ENCODE peak calls at places on chromosome 21, in six cellular contexts. Y is AG08396; Z is activated naive CD4-positive, alpha-beta T cell treated with anti-CD3 and anti-CD28 coated beads, Interleukin-2, amount 10 ng/mL, durations not matched to agents 7 days and 5 days; S is M059J; A is heart right ventricle; T is PC-3. Q is an unnamed sample.

GRCh38 chr21:45590246-45590725 is 48.0 kb upstream of the SLC19A1 start:
- DNase-seq in T (peak), A (peak), Z (peak), S (no peak), Y (peak), Q (no peak)

GRCh38 chr21:26945916-26946315 is 21.0 kb downstream of the ADAMTS5 start:
- DNase-seq in S (peak), Y (no peak), Z (no peak), A (peak), T (no peak), Q (no peak)

GRCh38 chr21:17783003-17783402 is 36.2 kb downstream of the C21orf91 start:
- DNase-seq in Z (no peak), T (no peak), S (no peak), Y (no peak), A (no peak), Q (no peak)

GRCh38 chr21:45534591-45535331 is 7.5 kb downstream of the SLC19A1 start:
- DNase-seq in A (peak), T (no peak), Z (peak), Y (no peak), S (no peak), Q (no peak)

GRCh38 chr21:26850116-26850643 is 5.0 kb upstream of the ADAMTS1 start:
- DNase-seq in T (peak), Z (no peak), S (peak), Y (peak), A (no peak), Q (no peak)

GRCh38 chr21:31397515-31397926 is 53.5 kb upstream of the TIAM1 start:
- DNase-seq in Y (no peak), S (no peak), T (no peak), Z (no peak), A (no peak), Q (no peak)

GRCh38 chr21:29771491-29772066 is 168.2 kb downstream of the GRIK1 start:
- DNase-seq in Y (no peak), S (no peak), A (no peak), Z (no peak), T (no peak), Q (no peak)

GRCh38 chr21:41648591-41649031 is 118.2 kb downstream of the RIPK4 start:
- DNase-seq in A (no peak), S (peak), Y (no peak), T (peak), Z (no peak), Q (peak)

GRCh38 chr21:16086936-16087335 is 357.2 kb downstream of the USP25 start:
- DNase-seq in S (no peak), Z (no peak), Y (no peak), A (no peak), T (no peak), Q (no peak)

GRCh38 chr21:30831194-30831765 is 1.7 kb upstream of the KRTAP7-1 start:
- DNase-seq in T (peak), Y (no peak), A (no peak), Z (peak), S (no peak), Q (no peak)

GRCh38 chr21:25997788-25998611 is 172.6 kb downstream of the APP start:
- DNase-seq in S (no peak), Z (no peak), A (no peak), T (peak), Y (no peak), Q (no peak)

GRCh38 chr21:40020651-40021050 is 153.4 kb downstream of the PCP4 start:
- DNase-seq in Z (no peak), S (no peak), A (no peak), Y (no peak), T (no peak), Q (no peak)

GRCh38 chr21:41065539-41065938 is 102.4 kb upstream of the BACE2 start:
- DNase-seq in Z (no peak), A (no peak), T (no peak), S (no peak), Y (no peak), Q (peak)

GRCh38 chr21:41045534-41046268 is 122.3 kb upstream of the BACE2 start:
- DNase-seq in T (peak), A (no peak), S (no peak), Y (no peak), Z (no peak), Q (no peak)

GRCh38 chr21:32494946-32495703 is 82.6 kb downstream of the EVA1C start:
- DNase-seq in A (no peak), Y (no peak), Z (no peak), T (peak), S (peak), Q (peak)

GRCh38 chr21:46503922-46504539 is 45.3 kb downstream of the DIP2A start:
- DNase-seq in A (no peak), Y (no peak), T (no peak), S (no peak), Z (no peak), Q (no peak)